ENCODE peak calls at places on chromosome 13, in five cellular contexts. U, M, H, Q and L are unnamed samples.

GRCh38 chr13:105918842-105919741 is 616.4 kb downstream of the EFNB2 start:
- DNase-seq in U (no peak), M (no peak), H (peak), Q (no peak), L (no peak)

GRCh38 chr13:36764957-36765356 is 54.1 kb upstream of the RFXAP start:
- DNase-seq in U (no peak), M (no peak), H (no peak), Q (no peak), L (no peak)

GRCh38 chr13:95797016-95797415 is 120.1 kb downstream of the DNAJC3 start:
- DNase-seq in U (no peak), M (no peak), H (no peak), Q (no peak), L (no peak)

GRCh38 chr13:77767413-77767812 is 69.9 kb downstream of the SLAIN1 start:
- DNase-seq in U (no peak), M (no peak), H (no peak), Q (no peak), L (no peak)

GRCh38 chr13:31105020-31105800 is 56.5 kb downstream of the HSPH1 start:
- DNase-seq in U (no peak), M (no peak), H (no peak), Q (no peak), L (no peak)

GRCh38 chr13:22061806-22062391 is 391.0 kb downstream of the FGF9 start:
- DNase-seq in U (no peak), M (peak), H (no peak), Q (no peak), L (no peak)

GRCh38 chr13:42532561-42533335 is 41.2 kb upstream of the TNFSF11 start:
- DNase-seq in U (no peak), M (no peak), H (no peak), Q (no peak), L (no peak)

GRCh38 chr13:76917096-76917495 is 30.9 kb upstream of the KCTD12 start:
- DNase-seq in U (no peak), M (no peak), H (no peak), Q (no peak), L (no peak)

GRCh38 chr13:104616990-104617389 is 1550.8 kb upstream of the SLC10A2 start:
- DNase-seq in U (no peak), M (no peak), H (no peak), Q (no peak), L (no peak)

GRCh38 chr13:42334329-42334706 is 62.4 kb downstream of the AKAP11 start:
- DNase-seq in U (no peak), M (no peak), H (no peak), Q (no peak), L (no peak)

GRCh38 chr13:85618514-85618913 is 180.7 kb downstream of the SLITRK6 start:
- DNase-seq in U (no peak), M (no peak), H (no peak), Q (no peak), L (no peak)

GRCh38 chr13:110436276-110436675 is 125.2 kb downstream of the RAB20 start:
- DNase-seq in U (no peak), M (no peak), H (no peak), Q (no peak), L (no peak)

GRCh38 chr13:44045179-44045562 is 165.5 kb downstream of the LACC1 start:
- DNase-seq in U (no peak), M (no peak), H (peak), Q (no peak), L (no peak)

GRCh38 chr13:36685912-36686311 is 12.1 kb downstream of the SERTM1 start:
- DNase-seq in U (no peak), M (no peak), H (no peak), Q (no peak), L (no peak)

GRCh38 chr13:110592670-110593069 is 22.7 kb upstream of the NAXD start:
- DNase-seq in U (no peak), M (no peak), H (no peak), Q (no peak), L (peak)

GRCh38 chr13:44331446-44331845 is 42.2 kb upstream of the SERP2 start:
- DNase-seq in U (no peak), M (no peak), H (no peak), Q (no peak), L (no peak)

GRCh38 chr13:52162279-52163101 is 3.1 kb upstream of the NEK3 start:
- DNase-seq in U (no peak), M (no peak), H (no peak), Q (no peak), L (no peak)

GRCh38 chr13:43284162-43284561 is 260.8 kb downstream of the DNAJC15 start:
- DNase-seq in U (no peak), M (no peak), H (no peak), Q (peak), L (no peak)

GRCh38 chr13:27186295-27186694 is 14.7 kb upstream of the USP12 start:
- DNase-seq in U (no peak), M (no peak), H (no peak), Q (no peak), L (no peak)

GRCh38 chr13:50884270-50884669 is 25.3 kb upstream of the RNASEH2B start:
- DNase-seq in U (no peak), M (no peak), H (no peak), Q (no peak), L (no peak)

GRCh38 chr13:38582133-38582532 is 104.7 kb upstream of the FREM2 start:
- DNase-seq in U (no peak), M (no peak), H (peak), Q (no peak), L (no peak)

GRCh38 chr13:67075239-67075638 is 154.9 kb downstream of the PCDH9 start:
- DNase-seq in U (no peak), M (no peak), H (peak), Q (no peak), L (no peak)

GRCh38 chr13:90055121-90055520 is 1292.4 kb upstream of the MIR17HG start:
- DNase-seq in U (no peak), M (no peak), H (no peak), Q (no peak), L (no peak)

GRCh38 chr13:99498304-99499161 is 2.7 kb upstream of the TM9SF2 start:
- DNase-seq in U (peak), M (peak), H (peak), Q (peak), L (peak)

GRCh38 chr13:42218576-42218975 is 53.4 kb upstream of the AKAP11 start:
- DNase-seq in U (no peak), M (no peak), H (no peak), Q (no peak), L (no peak)

GRCh38 chr13:42369071-42369795 is 97.3 kb downstream of the AKAP11 start:
- DNase-seq in U (no peak), M (no peak), H (no peak), Q (no peak), L (no peak)

GRCh38 chr13:35984776-35985453 is 146.3 kb downstream of the DCLK1 start:
- DNase-seq in U (no peak), M (no peak), H (no peak), Q (no peak), L (no peak)

GRCh38 chr13:44431150-44431549 is 57.5 kb downstream of the SERP2 start:
- DNase-seq in U (no peak), M (no peak), H (peak), Q (no peak), L (no peak)

GRCh38 chr13:27065582-27065981 is 106.0 kb downstream of the USP12 start:
- DNase-seq in U (no peak), M (no peak), H (no peak), Q (no peak), L (no peak)

GRCh38 chr13:71962735-71963134 is 95.7 kb upstream of the DACH1 start:
- DNase-seq in U (no peak), M (no peak), H (no peak), Q (no peak), L (no peak)

GRCh38 chr13:59494560-59494970 is 669.2 kb downstream of the DIAPH3 start:
- DNase-seq in U (no peak), M (no peak), H (no peak), Q (peak), L (peak)

GRCh38 chr13:77053192-77053591 is 26.2 kb upstream of the FBXL3 start:
- DNase-seq in U (no peak), M (no peak), H (no peak), Q (no peak), L (no peak)

GRCh38 chr13:37306778-37307544 is 201.5 kb upstream of the CSNK1A1L start:
- DNase-seq in U (peak), M (no peak), H (no peak), Q (peak), L (peak)

GRCh38 chr13:44409595-44409994 is 36.0 kb downstream of the SERP2 start:
- DNase-seq in U (no peak), M (no peak), H (no peak), Q (no peak), L (no peak)

GRCh38 chr13:112730157-112730671 is 40.4 kb downstream of the ATP11A start:
- DNase-seq in U (no peak), M (no peak), H (no peak), Q (no peak), L (no peak)
- H3K4me3 ChIP-seq in U (no peak), M (no peak), H (no peak), Q (no peak), L (no peak)

DNA sequence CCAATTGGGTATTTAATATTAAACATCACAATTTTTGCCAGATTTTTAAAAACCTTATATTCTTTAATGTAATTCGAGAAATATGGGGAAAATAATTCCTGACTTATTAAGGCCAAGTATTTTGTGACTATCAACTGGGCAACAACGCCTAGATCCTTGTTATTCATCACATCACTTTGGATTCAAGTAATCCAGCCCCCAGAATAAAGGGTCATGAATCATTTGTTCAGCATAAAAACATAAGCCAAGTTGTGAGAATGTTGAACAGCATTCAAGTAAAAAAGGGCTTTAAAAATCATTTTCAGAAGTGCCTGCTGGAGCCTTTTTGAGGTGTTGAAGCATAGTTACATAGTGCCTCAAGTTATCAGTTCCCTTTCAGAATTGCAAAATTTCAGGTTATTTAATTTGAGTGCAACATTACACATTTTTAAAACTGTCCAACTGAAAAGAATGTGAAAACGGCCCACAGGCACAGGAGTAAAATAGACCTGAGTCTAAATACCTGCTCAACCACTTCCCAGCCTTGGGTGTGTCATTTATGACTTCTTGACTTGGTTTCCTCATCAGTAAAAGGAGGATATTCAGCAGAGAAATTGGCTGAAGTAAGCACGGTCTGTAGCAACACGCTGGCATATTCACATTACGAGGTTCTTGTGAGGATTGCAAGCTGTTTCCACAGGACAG is 56.4 kb downstream of the MBNL2 start:
- DNase-seq in U (no peak), M (no peak), H (no peak), Q (no peak), L (no peak)
- H3K4me3 ChIP-seq in U (no peak), M (no peak), H (no peak), Q (no peak), L (no peak)

DNA sequence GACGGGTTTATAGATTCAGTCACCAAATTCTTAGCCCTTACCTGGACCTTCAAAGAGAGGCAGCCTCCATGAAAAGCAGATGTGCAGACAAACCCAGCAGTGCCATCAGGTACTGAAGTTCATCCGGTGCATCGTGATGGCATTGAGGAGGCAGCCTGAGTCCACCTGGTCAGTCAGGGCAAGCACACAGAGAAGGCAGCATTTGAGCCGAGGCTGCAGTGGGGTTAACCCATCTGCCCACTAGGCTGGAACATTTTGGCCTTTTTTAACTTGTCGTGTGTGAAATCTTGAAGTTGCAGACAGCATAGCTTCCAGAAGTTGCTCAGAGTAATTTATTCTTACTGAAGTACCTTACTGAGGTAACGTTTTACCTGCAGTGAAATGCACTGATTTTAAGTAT is 4.9 kb downstream of the LMO7 start:
- DNase-seq in U (no peak), M (no peak), H (no peak), Q (no peak), L (no peak)
- H3K4me3 ChIP-seq in U (peak), M (no peak), H (no peak), Q (no peak), L (no peak)

DNA sequence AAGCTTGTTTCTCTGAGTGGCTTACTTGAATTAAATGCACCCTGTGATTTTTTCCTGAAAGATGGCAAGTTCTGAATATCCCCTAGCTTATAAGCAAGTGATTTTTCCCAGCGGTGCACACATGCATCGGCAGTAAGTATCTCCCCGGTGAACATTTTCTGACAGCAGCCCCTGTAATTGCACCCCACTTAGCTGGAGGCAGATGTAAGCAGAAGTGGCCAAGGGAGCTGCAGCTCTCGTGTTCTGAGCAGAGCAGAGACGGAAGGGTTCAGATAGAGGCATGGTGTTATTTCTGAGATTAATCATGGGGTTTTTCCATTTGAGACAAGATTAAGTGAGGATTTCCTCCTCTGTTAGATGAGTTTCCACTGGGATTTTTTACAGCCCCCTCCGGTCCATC is 340.5 kb downstream of the SLC7A1 start:
- DNase-seq in U (no peak), M (no peak), H (no peak), Q (no peak), L (no peak)
- H3K4me3 ChIP-seq in U (no peak), M (no peak), H (no peak), Q (no peak), L (no peak)

GRCh38 chr13:113991676-113992179 is 17.9 kb upstream of the C13orf46 start:
- DNase-seq in U (no peak), M (no peak), H (no peak), Q (no peak), L (no peak)
- H3K4me3 ChIP-seq in U (no peak), M (no peak), H (no peak), Q (no peak), L (no peak)

DNA sequence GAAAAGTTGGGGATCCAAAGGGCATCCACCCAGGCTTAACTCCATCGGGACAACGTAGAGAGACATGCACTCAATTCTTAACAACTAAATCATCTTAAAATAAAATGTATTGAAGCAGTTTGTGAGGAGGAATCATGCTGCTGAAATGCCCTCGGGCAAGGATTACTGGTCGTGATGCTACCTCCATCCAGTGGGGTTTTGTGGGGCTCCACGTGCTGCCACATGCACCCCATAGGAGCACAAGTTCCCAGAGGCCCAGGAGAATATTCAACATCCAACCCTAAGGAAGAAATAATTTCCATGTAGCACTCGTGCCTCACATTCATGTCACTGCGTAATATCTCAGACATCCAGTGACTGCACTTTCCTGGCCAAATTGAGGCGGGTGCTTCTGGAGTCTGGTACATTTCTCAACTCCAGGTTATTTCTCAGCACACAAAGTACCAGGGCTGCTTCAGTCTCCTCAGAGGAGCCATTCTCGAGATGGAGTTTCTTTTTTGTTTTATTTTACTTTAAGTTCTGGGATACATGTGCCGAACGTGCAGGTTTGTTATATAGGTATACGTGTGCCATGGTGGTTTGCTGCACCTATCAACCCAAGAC is 429.8 kb downstream of the FOXO1 start:
- DNase-seq in U (no peak), M (no peak), H (no peak), Q (no peak), L (no peak)
- H3K4me3 ChIP-seq in U (no peak), M (no peak), H (no peak), Q (no peak), L (no peak)